ENCODE peak calls at places on chromosomes 5 and 9, in ten cellular contexts. M is hepatocyte; B is stomach; R is breast epithelium; F is CD8-positive, alpha-beta memory T cell; N is gastrocnemius medialis; Z is transverse colon; J is SJCRH30; L is GM23248; I is Peyer's patch. O is an unnamed sample. For H3K4me1, the result is how much of the 10 kb centered on the place peaks cover.

GRCh38 chr5:54985301-54986268 is at the start of gene ESM1:
- DNase-seq in M (no peak), B (no peak), R (no peak), F (no peak), N (no peak), Z (no peak), J (peak), L (peak), I (no peak), O (peak)

GRCh38 chr9:69397384-69398214 is 72.6 kb downstream of the ENTREP1 start:
- DNase-seq in M (no peak), B (no peak), R (no peak), F (no peak), N (peak), Z (no peak), J (no peak), L (peak), I (no peak), O (no peak)

GRCh38 chr5:127564002-127564769 is 46.7 kb downstream of the PRRC1 start:
- DNase-seq in M (peak), B (peak), R (no peak), F (peak), N (no peak), Z (peak), J (peak), L (peak), I (peak), O (peak)

GRCh38 chr5:67620386-67621039 is 423.9 kb upstream of the CD180 start:
- DNase-seq in M (no peak), B (no peak), R (no peak), F (no peak), N (no peak), Z (peak), J (no peak), L (no peak), I (no peak), O (no peak)

GRCh38 chr5:77984587-77984986 is 208.4 kb upstream of the TBCA start:
- DNase-seq in M (peak), B (no peak), R (no peak), F (no peak), N (no peak), Z (no peak), J (no peak), L (no peak), I (no peak), O (no peak)

GRCh38 chr5:158958048-158958994 is 141.4 kb downstream of the EBF1 start:
- DNase-seq in M (no peak), B (no peak), R (no peak), F (no peak), N (no peak), Z (no peak), J (no peak), L (peak), I (peak), O (no peak)

GRCh38 chr5:13248236-13248635 is 696.3 kb downstream of the DNAH5 start:
- DNase-seq in M (no peak), B (no peak), R (no peak), F (no peak), N (no peak), Z (no peak), J (no peak), L (peak), I (no peak), O (no peak)

GRCh38 chr5:119532637-119533036 is 80.3 kb downstream of the HSD17B4 start:
- DNase-seq in M (no peak), B (no peak), R (no peak), F (no peak), N (no peak), Z (no peak), J (no peak), L (no peak), I (no peak), O (no peak)

GRCh38 chr5:115626444-115626823 is 598 bp upstream of the TMED7 start:
- DNase-seq in M (no peak), B (no peak), R (no peak), F (no peak), N (no peak), Z (no peak), J (no peak), L (peak), I (no peak), O (no peak)

GRCh38 chr9:96045811-96046210 is 170.3 kb downstream of the ERCC6L2 start:
- DNase-seq in M (no peak), B (no peak), R (no peak), F (no peak), N (no peak), Z (no peak), J (no peak), L (no peak), I (no peak), O (no peak)

GRCh38 chr5:92364986-92365550 is 982.0 kb upstream of the ARRDC3 start:
- DNase-seq in M (no peak), B (no peak), R (no peak), F (no peak), N (no peak), Z (no peak), J (no peak), L (peak), I (no peak), O (no peak)

GRCh38 chr9:36149197-36149596 is 12.7 kb downstream of the GLIPR2 start:
- DNase-seq in M (no peak), B (no peak), R (no peak), F (no peak), N (no peak), Z (no peak), J (peak), L (peak), I (no peak), O (no peak)

GRCh38 chr5:32916648-32917047 is 205.5 kb downstream of the NPR3 start:
- DNase-seq in M (peak), B (no peak), R (no peak), F (no peak), N (no peak), Z (no peak), J (peak), L (peak), I (no peak), O (no peak)

GRCh38 chr9:38026021-38026809 is 42.8 kb downstream of the SHB start:
- DNase-seq in M (peak), B (no peak), R (no peak), F (no peak), N (no peak), Z (no peak), J (peak), L (peak), I (no peak), O (no peak)
- H3K27ac ChIP-seq in M (peak), B (peak), R (peak), F (no peak), N (peak), Z (peak), J (peak), L (peak), I (peak), O (peak)

GRCh38 chr5:139657363-139658321 is 9.5 kb downstream of the CXXC5 start:
- DNase-seq in M (no peak), B (no peak), R (no peak), F (no peak), N (no peak), Z (no peak), J (no peak), L (peak), I (peak), O (no peak)
- H3K4me1 ChIP-seq in M (half or more), B (half or more), R (half or more), F (under half), N (half or more), Z (half or more), J (half or more), L (half or more), I (half or more), O (half or more)

GRCh38 chr5:60604771-60605170 is 95.2 kb downstream of the DEPDC1B start:
- DNase-seq in M (no peak), B (no peak), R (no peak), F (no peak), N (no peak), Z (no peak), J (no peak), L (no peak), I (no peak), O (no peak)
- H3K27ac ChIP-seq in M (no peak), B (no peak), R (no peak), F (no peak), N (no peak), Z (no peak), J (no peak), L (no peak), I (no peak), O (no peak)

GRCh38 chr9:127856094-127856740 is 1.8 kb upstream of the ENG start:
- DNase-seq in M (no peak), B (no peak), R (no peak), F (no peak), N (no peak), Z (no peak), J (no peak), L (no peak), I (no peak), O (no peak)
- H3K4me1 ChIP-seq in M (under half), B (under half), R (under half), F (under half), N (under half), Z (under half), J (under half), L (under half), I (under half), O (under half)

DNA sequence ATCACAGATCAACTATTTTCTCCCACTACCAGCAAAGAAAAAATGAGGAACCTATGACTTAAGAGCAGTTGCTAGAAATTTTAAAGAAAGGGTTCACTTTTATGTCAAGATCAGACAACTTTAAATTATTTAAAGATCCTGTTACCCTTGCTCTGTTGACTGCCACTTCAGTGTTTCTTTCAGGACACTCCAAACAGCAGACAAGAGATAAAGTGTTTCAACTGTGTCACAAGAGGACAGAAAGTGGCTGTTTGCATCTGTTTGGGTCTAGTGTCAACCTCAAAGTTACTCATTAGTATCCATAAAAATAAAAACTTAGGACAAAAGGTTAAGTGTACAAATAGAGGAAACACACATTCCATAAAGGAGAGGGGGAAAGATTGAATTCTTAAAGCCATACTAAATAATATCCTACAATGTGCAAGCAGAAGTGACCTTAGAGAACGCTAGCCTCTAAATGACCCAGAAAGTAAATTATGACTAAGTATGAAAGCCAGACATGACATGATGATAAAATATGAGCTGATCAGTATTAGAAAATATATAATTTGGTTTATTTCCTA is 24.9 kb downstream of the HMGCS1 start:
- DNase-seq in M (no peak), B (no peak), R (no peak), F (no peak), N (no peak), Z (no peak), J (no peak), L (no peak), I (no peak), O (no peak)
- H3K27ac ChIP-seq in M (no peak), B (no peak), R (no peak), F (no peak), N (no peak), Z (no peak), J (no peak), L (no peak), I (no peak), O (no peak)

GRCh38 chr9:137311971-137312851 is 10.1 kb upstream of the NRARP start:
- DNase-seq in M (no peak), B (no peak), R (peak), F (peak), N (no peak), Z (peak), J (no peak), L (no peak), I (no peak), O (peak)
- H3K4me1 ChIP-seq in M (half or more), B (under half), R (under half), F (under half), N (under half), Z (under half), J (under half), L (under half), I (half or more), O (half or more)

GRCh38 chr9:111272571-111272970 is 57.5 kb downstream of the OR2K2 start:
- DNase-seq in M (no peak), B (no peak), R (no peak), F (no peak), N (no peak), Z (no peak), J (no peak), L (no peak), I (no peak), O (no peak)
- H3K27ac ChIP-seq in M (no peak), B (no peak), R (no peak), F (no peak), N (no peak), Z (no peak), J (no peak), L (no peak), I (no peak), O (no peak)

GRCh38 chr5:148909766-148910165 is 83.4 kb downstream of the ADRB2 start:
- DNase-seq in M (no peak), B (no peak), R (no peak), F (no peak), N (no peak), Z (peak), J (no peak), L (no peak), I (no peak), O (no peak)
- H3K4me1 ChIP-seq in M (under half), B (under half), R (under half), F (under half), N (under half), Z (under half), J (under half), L (under half), I (under half), O (under half)

DNA sequence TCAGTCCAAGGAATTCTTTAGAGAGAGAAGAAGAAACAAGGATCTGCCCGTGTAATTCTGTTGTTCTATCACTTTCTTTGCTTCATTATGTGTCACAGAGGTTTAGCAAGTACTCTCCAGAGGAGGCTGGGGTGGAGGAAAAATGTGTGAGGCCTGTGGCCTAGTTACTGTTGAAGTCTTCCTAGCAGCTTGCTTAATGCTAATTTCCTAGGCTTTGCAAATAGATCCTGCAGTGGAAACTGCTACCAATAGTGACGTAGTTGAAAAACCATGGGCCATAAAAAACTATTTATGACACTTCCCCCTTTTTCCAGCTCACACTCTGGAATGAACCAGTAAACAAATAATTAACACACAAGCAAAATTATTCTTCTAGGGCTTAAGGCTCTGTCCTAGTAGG is 27.0 kb upstream of the C9orf72 start:
- DNase-seq in M (peak), B (no peak), R (no peak), F (no peak), N (no peak), Z (no peak), J (no peak), L (no peak), I (no peak), O (no peak)
- H3K27ac ChIP-seq in M (peak), B (peak), R (no peak), F (no peak), N (no peak), Z (peak), J (no peak), L (no peak), I (peak), O (no peak)